ENCODE peak calls at places on chromosomes 4 and X, in four cellular contexts. V is NCI-H1105 treated with DMSO at 0.1 percent for 48 hours; U is stimulated activated CD4-positive, alpha-beta T cell treated with anti-CD3 and anti-CD28 coated beads, Interleukin-4, amount 100 ng/mL, for 24 hours; Y is glutamatergic neuron. X is an unnamed sample.

GRCh38 chr4:147801820-147802219 is 69.9 kb downstream of the ARHGAP10 start:
- DNase-seq in Y (no peak), V (no peak), U (no peak), X (no peak)

GRCh38 chr4:2837904-2838496 is 5.6 kb upstream of the ADD1 start:
- DNase-seq in U (peak), Y (no peak), V (no peak), X (no peak)

GRCh38 chr4:69716654-69717053 is 43.8 kb downstream of the SULT1B1 start:
- DNase-seq in V (no peak), Y (no peak), U (no peak), X (no peak)

GRCh38 chr4:6761540-6762243 is 20.8 kb upstream of the KIAA0232 start:
- DNase-seq in Y (no peak), V (no peak), U (no peak), X (no peak)

GRCh38 chr4:6891436-6892170 is 18.0 kb upstream of the TBC1D14 start:
- DNase-seq in U (no peak), V (no peak), Y (no peak), X (no peak)

GRCh38 chrX:136694491-136695087 is 46.6 kb downstream of the CD40LG start:
- DNase-seq in Y (no peak), V (peak), U (peak), X (peak)

GRCh38 chrX:148422531-148422930 is 77.9 kb upstream of the AFF2 start:
- DNase-seq in V (no peak), Y (no peak), U (no peak), X (no peak)

GRCh38 chr4:154560824-154561231 is 2.0 kb upstream of the FGB start:
- DNase-seq in V (no peak), U (no peak), Y (no peak), X (peak)

GRCh38 chr4:150323551-150324325 is 245.5 kb downstream of the DCLK2 start:
- DNase-seq in V (no peak), U (no peak), Y (no peak), X (no peak)

GRCh38 chr4:137994858-137995257 is 247.3 kb downstream of the SLC7A11 start:
- DNase-seq in Y (no peak), V (no peak), U (no peak), X (peak)

GRCh38 chr4:120874792-120875774 is 47.4 kb downstream of the PRDM5 start:
- DNase-seq in V (no peak), Y (no peak), U (no peak), X (no peak)

GRCh38 chr4:116055857-116056827 is 942.7 kb upstream of the NDST4 start:
- DNase-seq in U (no peak), Y (no peak), V (peak), X (no peak)

GRCh38 chrX:19375546-19375945 is 31.8 kb downstream of the PDHA1 start:
- DNase-seq in U (no peak), V (no peak), Y (no peak), X (no peak)

GRCh38 chr4:78684196-78685079 is 91.7 kb upstream of the BMP2K start:
- DNase-seq in U (no peak), V (no peak), Y (no peak), X (no peak)

GRCh38 chrX:10582215-10582733 is 38.1 kb downstream of the MID1 start:
- DNase-seq in V (no peak), U (no peak), Y (no peak), X (no peak)

GRCh38 chr4:1060121-1060520 is 48.7 kb downstream of the FGFRL1 start:
- DNase-seq in Y (no peak), U (no peak), V (no peak), X (no peak)

GRCh38 chr4:113141901-113142346 is 92.5 kb downstream of the ANK2 start:
- DNase-seq in U (no peak), V (peak), Y (no peak), X (peak)

GRCh38 chrX:154116514-154116913 is 19.0 kb upstream of the MECP2 start:
- DNase-seq in Y (no peak), V (no peak), U (no peak), X (no peak)

GRCh38 chrX:19794690-19795089 is 92.7 kb downstream of the SH3KBP1 start:
- DNase-seq in V (no peak), Y (no peak), U (no peak), X (no peak)

GRCh38 chr4:102627831-102628523 is 126.8 kb downstream of the NFKB1 start:
- DNase-seq in V (no peak), Y (no peak), U (peak), X (peak)

GRCh38 chr4:107578321-107578720 is 141.7 kb downstream of the PAPSS1 start:
- DNase-seq in U (no peak), V (no peak), Y (no peak), X (no peak)